ENCODE peak calls at places on chromosomes 7 and 10, in eight cellular contexts. T, K, D, V, H, O, P and W are unnamed samples.

GRCh38 chr7:4702961-4703512 is 20.9 kb downstream of the FOXK1 start:
- DNase-seq in O (no peak), T (no peak), H (peak; percentile 54), V (no peak), P (no peak), K (no peak), D (no peak), W (no peak)

GRCh38 chr10:480498-480927 is 209.0 kb downstream of the DIP2C start:
- DNase-seq in H (no peak), D (no peak), O (no peak), T (no peak), P (no peak), K (no peak), V (no peak), W (no peak)

GRCh38 chr7:131517218-131517923 is 39.1 kb downstream of the PODXL start:
- DNase-seq in K (no peak), T (no peak), V (peak; percentile 13), O (no peak), P (no peak), D (no peak), H (no peak), W (no peak)

GRCh38 chr10:118974951-118975350 is 54.6 kb upstream of the NANOS1 start:
- DNase-seq in T (no peak), V (no peak), P (no peak), D (no peak), O (no peak), K (no peak), H (no peak), W (no peak)

GRCh38 chr7:3673524-3673923 is 372.5 kb downstream of the SDK1 start:
- DNase-seq in T (no peak), K (no peak), H (peak; percentile 24), O (no peak), P (peak; percentile 28), D (peak; percentile 50), V (peak; percentile 50), W (peak; percentile 42)

GRCh38 chr7:205117-206010 is 13.0 kb downstream of the FAM20C start:
- DNase-seq in V (no peak), K (no peak), P (no peak), O (no peak), T (no peak), D (no peak), H (no peak), W (no peak)

GRCh38 chr10:13784067-13784466 is 197.3 kb downstream of the PRPF18 start:
- DNase-seq in K (no peak), H (no peak), D (no peak), T (no peak), V (no peak), P (no peak), O (no peak), W (no peak)

GRCh38 chr10:84824525-84824924 is 496.1 kb downstream of the CCSER2 start:
- DNase-seq in K (no peak), P (no peak), T (no peak), V (no peak), H (no peak), O (no peak), D (no peak), W (no peak)

GRCh38 chr10:70541738-70542564 is 60.6 kb downstream of the PRF1 start:
- DNase-seq in D (no peak), H (no peak), K (no peak), V (no peak), T (no peak), P (no peak), O (no peak), W (no peak)

GRCh38 chr7:1643270-1644092 is 26.6 kb upstream of the ELFN1 start:
- DNase-seq in V (no peak), K (no peak), O (no peak), H (peak; percentile 1), D (no peak), P (no peak), T (no peak), W (no peak)
- H3K27me3 ChIP-seq in V (no peaks in the 10 kb centered on the region), K (peaks cover 70% of the 10 kb centered on the region), O (no peaks in the 10 kb centered on the region), H (peaks cover 86% of the 10 kb centered on the region), D (peaks cover 26% of the 10 kb centered on the region), P (no peaks in the 10 kb centered on the region), T (no peaks in the 10 kb centered on the region), W (no peaks in the 10 kb centered on the region)

GRCh38 chr10:90887555-90887954 is 15.8 kb downstream of the RPP30 start:
- DNase-seq in P (no peak), D (peak; percentile 45), H (no peak), V (no peak), T (no peak), K (peak; percentile 21), O (no peak), W (no peak)
- H3K36me3 ChIP-seq in P (peaks cover 78% of the 10 kb centered on the region), D (peaks cover 37% of the 10 kb centered on the region), H (peaks cover 74% of the 10 kb centered on the region), V (no peaks in the 10 kb centered on the region), T (peaks cover 23% of the 10 kb centered on the region), K (peaks cover 55% of the 10 kb centered on the region), O (peaks cover 18% of the 10 kb centered on the region), W (peaks cover 46% of the 10 kb centered on the region)

GRCh38 chr7:111173990-111174389 is 83.1 kb downstream of the LRRN3 start:
- DNase-seq in T (no peak), V (no peak), P (no peak), O (no peak), D (no peak), K (no peak), H (no peak), W (no peak)
- H3K27me3 ChIP-seq in T (no peaks in the 10 kb centered on the region), V (no peaks in the 10 kb centered on the region), P (no peaks in the 10 kb centered on the region), O (no peaks in the 10 kb centered on the region), D (no peaks in the 10 kb centered on the region), K (no peaks in the 10 kb centered on the region), H (no peaks in the 10 kb centered on the region), W (no peaks in the 10 kb centered on the region)

GRCh38 chr7:97851725-97852124 is 20.5 kb downstream of the ASNS start:
- DNase-seq in D (no peak), T (no peak), V (no peak), K (peak; percentile 58), O (no peak), P (no peak), H (peak; percentile 21), W (no peak)
- H3K36me3 ChIP-seq in D (peaks cover 13% of the 10 kb centered on the region), T (peaks cover 5% of the 10 kb centered on the region), V (no peaks in the 10 kb centered on the region), K (peaks cover 47% of the 10 kb centered on the region), O (no peaks in the 10 kb centered on the region), P (no peaks in the 10 kb centered on the region), H (peaks cover 47% of the 10 kb centered on the region), W (peaks cover 12% of the 10 kb centered on the region)

GRCh38 chr10:77348711-77349110 is 288.9 kb downstream of the KCNMA1 start:
- DNase-seq in T (no peak), V (no peak), K (no peak), D (no peak), H (no peak), O (no peak), P (no peak), W (no peak)
- H3K27me3 ChIP-seq in T (no peaks in the 10 kb centered on the region), V (no peaks in the 10 kb centered on the region), K (no peaks in the 10 kb centered on the region), D (no peaks in the 10 kb centered on the region), H (peaks cover 25% of the 10 kb centered on the region), O (no peaks in the 10 kb centered on the region), P (no peaks in the 10 kb centered on the region), W (no peaks in the 10 kb centered on the region)

GRCh38 chr7:67006966-67007365 is 10.3 kb downstream of the TYW1 start:
- DNase-seq in H (no peak), K (no peak), T (no peak), P (no peak), O (no peak), V (no peak), D (no peak), W (no peak)
- H3K36me3 ChIP-seq in H (peaks cover 64% of the 10 kb centered on the region), K (peaks cover 19% of the 10 kb centered on the region), T (peaks cover 13% of the 10 kb centered on the region), P (peaks cover 51% of the 10 kb centered on the region), O (peaks cover 6% of the 10 kb centered on the region), V (no peaks in the 10 kb centered on the region), D (peaks cover 13% of the 10 kb centered on the region), W (peaks cover 14% of the 10 kb centered on the region)

DNA sequence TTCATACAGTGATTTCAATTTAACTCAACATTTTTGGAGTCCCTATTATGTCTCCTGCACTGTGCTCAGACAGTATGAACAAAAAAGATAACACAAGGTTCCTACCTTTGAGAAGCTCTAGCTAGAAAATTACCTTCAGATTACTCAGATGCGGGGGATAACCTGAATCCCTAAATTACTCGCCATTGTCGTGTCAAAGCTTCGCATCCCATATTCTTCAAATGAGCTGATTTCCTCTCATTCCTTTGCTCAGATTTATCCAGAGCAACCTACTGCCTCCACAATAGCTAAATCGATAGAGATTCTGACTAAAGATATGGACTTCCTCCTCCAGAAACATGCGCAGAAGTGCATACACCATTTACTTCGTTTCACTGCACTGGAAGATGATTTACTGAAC is 42.6 kb downstream of the ZNF800 start:
- DNase-seq in T (no peak), V (no peak), D (no peak), K (no peak), O (no peak), H (no peak), P (no peak), W (no peak)
- H3K27me3 ChIP-seq in T (no peaks in the 10 kb centered on the region), V (no peaks in the 10 kb centered on the region), D (no peaks in the 10 kb centered on the region), K (no peaks in the 10 kb centered on the region), O (no peaks in the 10 kb centered on the region), H (no peaks in the 10 kb centered on the region), P (no peaks in the 10 kb centered on the region), W (no peaks in the 10 kb centered on the region)

GRCh38 chr10:6098156-6098555 is 9.3 kb downstream of the RBM17 start:
- DNase-seq in T (no peak), P (no peak), H (no peak), K (no peak), V (no peak), D (no peak), O (no peak), W (no peak)
- H3K36me3 ChIP-seq in T (peaks cover 22% of the 10 kb centered on the region), P (peaks cover 66% of the 10 kb centered on the region), H (peaks cover 60% of the 10 kb centered on the region), K (peaks cover 47% of the 10 kb centered on the region), V (peaks cover 6% of the 10 kb centered on the region), D (peaks cover 28% of the 10 kb centered on the region), O (peaks cover 17% of the 10 kb centered on the region), W (peaks cover 36% of the 10 kb centered on the region)

GRCh38 chr7:147478751-147479150 is 1111.8 kb upstream of the C7orf33 start:
- DNase-seq in V (no peak), T (no peak), K (no peak), P (no peak), O (no peak), H (no peak), D (no peak), W (no peak)

GRCh38 chr7:147474862-147475261 is 1115.7 kb upstream of the C7orf33 start:
- DNase-seq in T (no peak), D (no peak), V (no peak), K (no peak), O (no peak), H (no peak), P (no peak), W (no peak)

GRCh38 chr7:147472556-147472955 is 1118.0 kb upstream of the C7orf33 start:
- DNase-seq in P (no peak), T (no peak), D (no peak), O (no peak), H (no peak), K (no peak), V (no peak), W (no peak)

DNA sequence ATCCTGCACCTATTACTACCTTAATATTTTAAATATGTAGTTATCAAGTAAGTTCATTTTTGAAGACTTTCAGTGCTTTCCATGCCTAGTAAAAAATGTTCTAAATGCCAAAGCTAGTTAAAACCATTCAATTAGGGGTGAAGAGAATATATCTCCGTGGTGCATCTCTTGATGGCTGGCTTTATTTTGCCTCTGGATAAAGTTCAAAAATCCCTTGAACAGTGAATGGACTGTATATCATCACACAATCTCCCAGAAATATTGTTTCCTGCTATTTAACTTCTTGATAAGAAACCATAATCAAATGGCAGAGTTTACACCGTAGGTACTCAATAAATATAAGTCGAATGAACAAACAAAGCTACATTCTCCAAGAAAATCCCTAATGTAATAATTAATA is 1113.0 kb upstream of the C7orf33 start:
- DNase-seq in P (no peak), V (no peak), D (no peak), K (no peak), O (no peak), T (no peak), H (no peak), W (no peak)
- H3K27me3 ChIP-seq in P (no peaks in the 10 kb centered on the region), V (no peaks in the 10 kb centered on the region), D (no peaks in the 10 kb centered on the region), K (no peaks in the 10 kb centered on the region), O (no peaks in the 10 kb centered on the region), T (no peaks in the 10 kb centered on the region), H (no peaks in the 10 kb centered on the region), W (no peaks in the 10 kb centered on the region)

GRCh38 chr10:95249467-95249866 is 41.3 kb downstream of the PDLIM1 start:
- DNase-seq in D (no peak), K (no peak), V (no peak), P (no peak), H (no peak), T (no peak), O (no peak), W (no peak)
- H3K36me3 ChIP-seq in D (peaks cover 6% of the 10 kb centered on the region), K (peaks cover 19% of the 10 kb centered on the region), V (peaks cover 6% of the 10 kb centered on the region), P (no peaks in the 10 kb centered on the region), H (peaks cover 37% of the 10 kb centered on the region), T (peaks cover 18% of the 10 kb centered on the region), O (peaks cover 7% of the 10 kb centered on the region), W (no peaks in the 10 kb centered on the region)